ENCODE peak calls at places on chromosomes 12 and 14, in nine cellular contexts. I is vagina, R is Peyer's patch, Z is heart left ventricle, Y is uterus, Q is A549, L is HCT116, W is prostate gland, A is ovary. X is an unnamed sample.

GRCh38 chr12:101855364-101855884 is 22.0 kb upstream of the DRAM1 start:
- DNase-seq in I (no peak), R (no peak), Z (no peak), Y (no peak), Q (no peak), L (no peak), W (no peak), A (no peak), X (no peak)

GRCh38 chr12:64716839-64717455 is 42.3 kb downstream of the GNS start:
- DNase-seq in I (no peak), R (no peak), Z (no peak), Y (no peak), Q (no peak), L (no peak), W (no peak), A (no peak), X (no peak)

GRCh38 chr14:69644814-69645213 is 33.4 kb downstream of the SUSD6 start:
- DNase-seq in I (no peak), R (no peak), Z (no peak), Y (no peak), Q (no peak), L (no peak), W (no peak), A (no peak), X (no peak)

GRCh38 chr12:3441435-3441834 is 49.6 kb upstream of the PRMT8 start:
- DNase-seq in I (no peak), R (no peak), Z (no peak), Y (no peak), Q (no peak), L (no peak), W (no peak), A (no peak), X (no peak)

GRCh38 chr12:31300783-31301182 is 25.2 kb downstream of the SINHCAF start:
- DNase-seq in I (no peak), R (no peak), Z (no peak), Y (no peak), Q (no peak), L (no peak), W (no peak), A (no peak), X (no peak)

GRCh38 chr12:14249368-14249767 is 116.1 kb upstream of the ATF7IP start:
- DNase-seq in I (no peak), R (no peak), Z (no peak), Y (no peak), Q (no peak), L (peak), W (no peak), A (no peak), X (peak)

GRCh38 chr12:82359115-82359478 is 768 bp downstream of the METTL25 start:
- DNase-seq in I (no peak), R (no peak), Z (no peak), Y (no peak), Q (no peak), L (no peak), W (no peak), A (peak), X (no peak)

GRCh38 chr12:115090783-115091182 is 406.8 kb upstream of the TBX3 start:
- DNase-seq in I (no peak), R (no peak), Z (no peak), Y (no peak), Q (no peak), L (no peak), W (no peak), A (no peak), X (no peak)

GRCh38 chr12:132541200-132541599 is 51.2 kb downstream of the FBRSL1 start:
- DNase-seq in I (no peak), R (no peak), Z (no peak), Y (no peak), Q (no peak), L (no peak), W (no peak), A (no peak), X (no peak)

GRCh38 chr12:121673013-121673441 is 3.6 kb upstream of the MORN3 start:
- DNase-seq in I (no peak), R (no peak), Z (no peak), Y (no peak), Q (no peak), L (no peak), W (peak), A (no peak), X (peak)

GRCh38 chr12:2403221-2403976 is 350.6 kb downstream of the CACNA1C start:
- DNase-seq in I (no peak), R (peak), Z (no peak), Y (no peak), Q (no peak), L (no peak), W (no peak), A (no peak), X (no peak)

GRCh38 chr14:22391908-22392307 is 197.1 kb downstream of the DAD1 start:
- DNase-seq in I (no peak), R (peak), Z (peak), Y (peak), Q (peak), L (peak), W (peak), A (peak), X (peak)

GRCh38 chr12:12925383-12925782 is 26.6 kb downstream of the GPRC5D start:
- DNase-seq in I (no peak), R (no peak), Z (no peak), Y (no peak), Q (no peak), L (no peak), W (no peak), A (no peak), X (no peak)

GRCh38 chr12:58814036-58814435 is 106.3 kb downstream of the LRIG3 start:
- DNase-seq in I (no peak), R (no peak), Z (no peak), Y (no peak), Q (no peak), L (no peak), W (no peak), A (no peak), X (no peak)

GRCh38 chr14:88535813-88536212 is 19.0 kb downstream of the PTPN21 start:
- DNase-seq in I (no peak), R (no peak), Z (no peak), Y (no peak), Q (no peak), L (no peak), W (no peak), A (no peak), X (no peak)

GRCh38 chr14:54566410-54567223 is at the start of gene SAMD4A:
- DNase-seq in I (no peak), R (peak), Z (peak), Y (peak), Q (peak), L (no peak), W (peak), A (peak), X (peak)

GRCh38 chr12:47867496-47867941 is 37.3 kb downstream of the VDR start:
- DNase-seq in I (no peak), R (no peak), Z (no peak), Y (no peak), Q (peak), L (no peak), W (no peak), A (no peak), X (no peak)

GRCh38 chr12:1429980-1430379 is 164.4 kb downstream of the FBXL14 start:
- DNase-seq in I (no peak), R (no peak), Z (no peak), Y (no peak), Q (no peak), L (no peak), W (no peak), A (no peak), X (no peak)

GRCh38 chr12:111107392-111108178 is 187.2 kb upstream of the MYL2 start:
- DNase-seq in I (no peak), R (no peak), Z (no peak), Y (no peak), Q (no peak), L (no peak), W (no peak), A (no peak), X (no peak)

GRCh38 chr12:46794593-46795190 is 31.1 kb downstream of the SLC38A4 start:
- DNase-seq in I (no peak), R (no peak), Z (no peak), Y (no peak), Q (no peak), L (no peak), W (no peak), A (no peak), X (no peak)

GRCh38 chr12:99192489-99192888 is 455.1 kb upstream of the GARIN6 start:
- DNase-seq in I (no peak), R (no peak), Z (no peak), Y (no peak), Q (no peak), L (no peak), W (no peak), A (no peak), X (no peak)

GRCh38 chr12:14554281-14555008 is 13.2 kb downstream of the PLBD1 start:
- DNase-seq in I (no peak), R (peak), Z (peak), Y (peak), Q (peak), L (peak), W (peak), A (peak), X (peak)

GRCh38 chr12:12975322-12976077 is 23.5 kb upstream of the GPRC5D start:
- DNase-seq in I (no peak), R (peak), Z (no peak), Y (no peak), Q (peak), L (peak), W (no peak), A (no peak), X (no peak)

GRCh38 chr14:96631621-96632362 is 129.6 kb downstream of the PAPOLA start:
- DNase-seq in I (peak), R (peak), Z (no peak), Y (peak), Q (no peak), L (no peak), W (no peak), A (no peak), X (no peak)

GRCh38 chr14:65704412-65704811 is 291.9 kb downstream of the FUT8 start:
- DNase-seq in I (no peak), R (no peak), Z (no peak), Y (no peak), Q (no peak), L (no peak), W (no peak), A (no peak), X (no peak)

DNA sequence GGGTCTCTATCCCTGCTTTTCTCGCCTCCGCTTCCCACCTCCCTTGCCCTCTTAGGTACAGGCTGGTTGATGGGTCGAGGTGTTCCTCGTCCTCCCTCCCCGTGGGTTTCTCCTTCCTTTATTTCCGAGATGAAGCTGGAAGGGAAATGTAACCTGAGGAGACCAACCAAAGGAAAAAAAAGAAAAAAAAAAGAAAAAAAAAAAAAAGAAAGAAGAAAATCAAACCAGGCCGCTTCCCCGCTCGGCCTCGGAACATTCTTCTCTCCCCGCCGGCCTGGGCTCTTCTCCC is 1.7 kb upstream of the NFATC4 start:
- DNase-seq in I (no peak), R (no peak), Z (no peak), Y (no peak), Q (no peak), L (no peak), W (no peak), A (no peak), X (no peak)
- TF ChIP-seq POLR2A in I (no peak), R (no peak), Z (no peak), Y (no peak), Q (no peak), L (no peak), W (no peak), A (no peak), X (no peak)

GRCh38 chr12:95227818-95228356 is 10.3 kb downstream of the VEZT start:
- DNase-seq in I (no peak), R (no peak), Z (no peak), Y (no peak), Q (no peak), L (no peak), W (no peak), A (no peak), X (no peak)
- H3K4me3 ChIP-seq in I (no peak), R (no peak), Z (no peak), Y (no peak), Q (no peak), L (no peak), W (no peak), A (no peak), X (no peak)

GRCh38 chr12:95117178-95117599 is 43.8 kb upstream of the NR2C1 start:
- DNase-seq in I (no peak), R (peak), Z (peak), Y (peak), Q (peak), L (peak), W (peak), A (peak), X (peak)

GRCh38 chr12:95115641-95116040 is 42.2 kb upstream of the NR2C1 start:
- DNase-seq in I (no peak), R (no peak), Z (no peak), Y (no peak), Q (no peak), L (no peak), W (no peak), A (no peak), X (no peak)

GRCh38 chr12:95114766-95115450 is 41.5 kb upstream of the NR2C1 start:
- DNase-seq in I (no peak), R (no peak), Z (no peak), Y (no peak), Q (peak), L (no peak), W (no peak), A (no peak), X (no peak)

GRCh38 chr12:95116773-95117172 is 43.4 kb upstream of the NR2C1 start:
- DNase-seq in I (no peak), R (no peak), Z (no peak), Y (no peak), Q (peak), L (peak), W (peak), A (no peak), X (no peak)

GRCh38 chr12:95116341-95116740 is 42.9 kb upstream of the NR2C1 start:
- DNase-seq in I (no peak), R (no peak), Z (no peak), Y (no peak), Q (no peak), L (no peak), W (no peak), A (no peak), X (no peak)
- H3K27ac ChIP-seq in I (peak), R (no peak), Z (no peak), Y (peak), Q (peak), L (peak), W (peak), A (no peak), X (no peak)

GRCh38 chr12:49825360-49825970 is 2.7 kb downstream of the NCKAP5L start:
- DNase-seq in I (no peak), R (no peak), Z (no peak), Y (no peak), Q (no peak), L (no peak), W (no peak), A (no peak), X (no peak)

GRCh38 chr12:49825971-49826421 is 2.2 kb downstream of the NCKAP5L start:
- DNase-seq in I (no peak), R (no peak), Z (no peak), Y (no peak), Q (no peak), L (no peak), W (no peak), A (no peak), X (peak)

GRCh38 chr12:49824886-49825285 is 3.3 kb downstream of the NCKAP5L start:
- DNase-seq in I (no peak), R (no peak), Z (no peak), Y (no peak), Q (no peak), L (no peak), W (no peak), A (no peak), X (no peak)

GRCh38 chr12:49828143-49829091 is at the start of gene NCKAP5L:
- DNase-seq in I (no peak), R (peak), Z (peak), Y (peak), Q (peak), L (peak), W (peak), A (peak), X (peak)

GRCh38 chr12:49827351-49828099 is 688 bp downstream of the NCKAP5L start:
- DNase-seq in I (no peak), R (peak), Z (peak), Y (peak), Q (peak), L (no peak), W (peak), A (peak), X (peak)
- TF ChIP-seq POLR2A in I (no peak), R (no peak), Z (no peak), Y (no peak), Q (no peak), L (no peak), W (no peak), A (no peak), X (no peak)

GRCh38 chr14:63896278-63896720 is 43.5 kb downstream of the SYNE2 start:
- DNase-seq in I (no peak), R (no peak), Z (peak), Y (peak), Q (peak), L (peak), W (peak), A (peak), X (peak)
- H3K4me3 ChIP-seq in I (no peak), R (no peak), Z (no peak), Y (no peak), Q (no peak), L (no peak), W (no peak), A (no peak), X (no peak)

GRCh38 chr14:74988131-74988530 is 14.6 kb upstream of the EIF2B2 start:
- DNase-seq in I (no peak), R (peak), Z (no peak), Y (no peak), Q (peak), L (peak), W (no peak), A (no peak), X (no peak)
- H3K27ac ChIP-seq in I (no peak), R (no peak), Z (no peak), Y (no peak), Q (no peak), L (no peak), W (no peak), A (no peak), X (no peak)

DNA sequence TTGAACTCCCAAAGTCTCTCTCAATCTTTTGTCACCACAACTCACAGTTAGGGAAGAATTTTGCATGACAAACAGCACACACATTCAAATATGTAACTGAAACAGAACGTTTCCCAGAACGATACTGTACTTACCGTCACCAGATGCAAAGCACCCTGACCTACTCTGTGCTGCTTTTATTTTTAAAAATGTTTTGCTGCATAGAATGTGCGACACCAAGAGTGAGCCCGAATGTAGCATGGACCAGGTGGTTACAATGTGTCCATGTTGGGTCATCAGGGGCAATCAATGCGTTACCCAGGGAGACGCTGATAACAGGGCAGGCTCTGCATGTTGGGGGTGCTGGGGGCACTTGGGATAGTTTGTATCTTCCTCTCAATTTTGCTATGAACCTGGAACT is 14.6 kb upstream of the EIF5 start:
- DNase-seq in I (no peak), R (peak), Z (no peak), Y (no peak), Q (no peak), L (no peak), W (no peak), A (no peak), X (peak)
- TF ChIP-seq POLR2A in I (no peak), R (no peak), Z (no peak), Y (no peak), Q (no peak), L (no peak), W (no peak), A (no peak), X (no peak)

GRCh38 chr14:105487986-105488777 is 1.5 kb downstream of the CRIP1 start:
- DNase-seq in I (no peak), R (peak), Z (peak), Y (no peak), Q (peak), L (no peak), W (no peak), A (peak), X (no peak)
- H3K4me3 ChIP-seq in I (peak), R (peak), Z (peak), Y (peak), Q (peak), L (peak), W (no peak), A (peak), X (no peak)

DNA sequence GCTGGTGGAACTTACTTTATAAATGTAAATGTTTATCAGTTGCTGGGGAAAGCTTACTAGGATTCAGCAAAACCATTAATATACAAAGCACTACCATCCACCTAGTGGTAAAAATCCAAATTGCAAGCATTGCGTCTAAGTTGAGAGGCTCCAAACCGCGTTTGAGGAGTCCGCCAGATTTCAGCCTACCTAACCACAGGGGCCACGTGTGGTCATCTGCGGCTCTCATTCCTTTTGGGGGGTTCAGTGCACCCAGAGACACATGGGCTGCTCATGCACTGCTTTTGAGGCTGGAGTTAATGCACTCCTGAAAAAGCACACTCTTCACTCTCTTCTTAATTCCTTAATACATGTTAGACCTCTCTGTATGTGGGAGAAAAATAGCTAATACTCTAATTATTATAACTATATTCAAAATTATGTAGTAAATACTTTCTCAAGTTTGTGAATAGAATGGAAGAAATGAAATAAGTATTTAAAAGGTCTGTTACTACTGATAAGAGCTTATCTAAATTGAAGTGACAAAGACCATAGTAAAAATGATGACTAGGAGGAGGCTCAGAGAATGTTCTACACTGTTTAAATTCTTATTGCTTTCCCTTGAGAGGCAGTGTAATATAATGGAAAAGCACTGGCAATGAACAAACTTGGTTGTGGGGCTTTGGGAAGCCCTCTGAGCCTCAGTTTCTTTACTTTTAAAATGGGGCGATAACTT is 41.4 kb upstream of the MANSC4 start:
- DNase-seq in I (no peak), R (peak), Z (peak), Y (peak), Q (peak), L (peak), W (peak), A (no peak), X (peak)
- H3K27ac ChIP-seq in I (no peak), R (no peak), Z (no peak), Y (no peak), Q (no peak), L (no peak), W (no peak), A (no peak), X (no peak)